ENCODE peak calls at places on chromosomes 11 and 22, in five cellular contexts. One of them, this sample, is unnamed.

GRCh38 chr11:17827006-17827405 is 92.4 kb downstream of the KCNC1 start:
- DNase-seq in AG08395: no peak
- DNase-seq in DMS79: peak
- DNase-seq in tibial artery: no peak
- DNase-seq in AG04450: no peak
- DNase-seq in this sample: no peak

GRCh38 chr11:47051217-47051616 is 114.7 kb downstream of the CSTPP1 start:
- DNase-seq in AG08395: no peak
- DNase-seq in DMS79: no peak
- DNase-seq in tibial artery: no peak
- DNase-seq in AG04450: no peak
- DNase-seq in this sample: no peak

GRCh38 chr11:133163463-133164419 is 368.6 kb downstream of the OPCML start:
- DNase-seq in AG08395: peak
- DNase-seq in DMS79: peak
- DNase-seq in tibial artery: no peak
- DNase-seq in AG04450: peak
- DNase-seq in this sample: peak

GRCh38 chr11:104572279-104572678 is 326.0 kb downstream of the CASP12 start:
- DNase-seq in AG08395: no peak
- DNase-seq in DMS79: no peak
- DNase-seq in tibial artery: no peak
- DNase-seq in AG04450: no peak
- DNase-seq in this sample: no peak

GRCh38 chr22:32409977-32410376 is 2.1 kb downstream of the RTCB start:
- DNase-seq in AG08395: no peak
- DNase-seq in DMS79: no peak
- DNase-seq in tibial artery: no peak
- DNase-seq in AG04450: no peak
- DNase-seq in this sample: no peak

GRCh38 chr22:31253949-31254348 is 38.3 kb downstream of the PIK3IP1 start:
- DNase-seq in AG08395: no peak
- DNase-seq in DMS79: no peak
- DNase-seq in tibial artery: no peak
- DNase-seq in AG04450: no peak
- DNase-seq in this sample: peak

GRCh38 chr11:9518835-9519234 is 54.6 kb upstream of the WEE1 start:
- DNase-seq in AG08395: no peak
- DNase-seq in DMS79: no peak
- DNase-seq in tibial artery: no peak
- DNase-seq in AG04450: no peak
- DNase-seq in this sample: no peak

GRCh38 chr11:116852261-116853125 is 15.1 kb upstream of the APOA1 start:
- DNase-seq in AG08395: peak
- DNase-seq in DMS79: no peak
- DNase-seq in tibial artery: peak
- DNase-seq in AG04450: no peak
- DNase-seq in this sample: no peak

GRCh38 chr11:123249354-123249753 is 54.3 kb upstream of the CLMP start:
- DNase-seq in AG08395: peak
- DNase-seq in DMS79: no peak
- DNase-seq in tibial artery: no peak
- DNase-seq in AG04450: no peak
- DNase-seq in this sample: no peak

GRCh38 chr22:19483481-19484244 is 3.9 kb downstream of the CDC45 start:
- DNase-seq in AG08395: no peak
- DNase-seq in DMS79: no peak
- DNase-seq in tibial artery: peak
- DNase-seq in AG04450: no peak
- DNase-seq in this sample: no peak

GRCh38 chr11:12110201-12110713 is at the start of gene MICAL2:
- DNase-seq in AG08395: peak
- DNase-seq in DMS79: peak
- DNase-seq in tibial artery: peak
- DNase-seq in AG04450: peak
- DNase-seq in this sample: peak

GRCh38 chr11:76337918-76338317 is 43.0 kb downstream of the THAP12 start:
- DNase-seq in AG08395: no peak
- DNase-seq in DMS79: no peak
- DNase-seq in tibial artery: no peak
- DNase-seq in AG04450: no peak
- DNase-seq in this sample: no peak

GRCh38 chr11:28673687-28674431 is 565.7 kb downstream of the METTL15 start:
- DNase-seq in AG08395: peak
- DNase-seq in DMS79: no peak
- DNase-seq in tibial artery: no peak
- DNase-seq in AG04450: no peak
- DNase-seq in this sample: no peak

GRCh38 chr11:65899356-65900124 is 648 bp downstream of the FOSL1 start:
- DNase-seq in AG08395: peak
- DNase-seq in DMS79: no peak
- DNase-seq in tibial artery: peak
- DNase-seq in AG04450: no peak
- DNase-seq in this sample: peak

GRCh38 chr11:112255075-112255739 is 5.5 kb downstream of the PLET1 start:
- DNase-seq in AG08395: peak
- DNase-seq in DMS79: no peak
- DNase-seq in tibial artery: no peak
- DNase-seq in AG04450: no peak
- DNase-seq in this sample: no peak

GRCh38 chr11:65225284-65226102 is 36.3 kb upstream of the POLA2 start:
- DNase-seq in AG08395: peak
- DNase-seq in DMS79: no peak
- DNase-seq in tibial artery: peak
- DNase-seq in AG04450: peak
- DNase-seq in this sample: peak

GRCh38 chr11:18046116-18046777 is at the start of gene TPH1:
- DNase-seq in AG08395: peak
- DNase-seq in DMS79: no peak
- DNase-seq in tibial artery: peak
- DNase-seq in AG04450: no peak
- DNase-seq in this sample: peak

GRCh38 chr11:115580927-115581680 is 76.9 kb upstream of the CADM1 start:
- DNase-seq in AG08395: no peak
- DNase-seq in DMS79: peak
- DNase-seq in tibial artery: no peak
- DNase-seq in AG04450: no peak
- DNase-seq in this sample: peak

GRCh38 chr11:86047275-86047991 is 21.5 kb downstream of the PICALM start:
- DNase-seq in AG08395: peak
- DNase-seq in DMS79: no peak
- DNase-seq in tibial artery: no peak
- DNase-seq in AG04450: no peak
- DNase-seq in this sample: no peak

GRCh38 chr11:73366265-73366610 is 10.0 kb upstream of the RELT start:
- DNase-seq in AG08395: no peak
- DNase-seq in DMS79: no peak
- DNase-seq in tibial artery: no peak
- DNase-seq in AG04450: no peak
- DNase-seq in this sample: no peak

GRCh38 chr22:28647216-28647615 is 32.4 kb downstream of the TTC28 start:
- DNase-seq in AG08395: no peak
- DNase-seq in DMS79: no peak
- DNase-seq in tibial artery: no peak
- DNase-seq in AG04450: no peak
- DNase-seq in this sample: no peak

GRCh38 chr11:66651011-66651410 is 12.5 kb downstream of the RBM4 start:
- DNase-seq in AG08395: no peak
- DNase-seq in DMS79: no peak
- DNase-seq in tibial artery: no peak
- DNase-seq in AG04450: no peak
- DNase-seq in this sample: no peak

GRCh38 chr11:47406896-47407745 is 1.3 kb upstream of the SLC39A13 start:
- DNase-seq in AG08395: no peak
- DNase-seq in DMS79: no peak
- DNase-seq in tibial artery: no peak
- DNase-seq in AG04450: no peak
- DNase-seq in this sample: peak

GRCh38 chr11:35043933-35044332 is 95.0 kb upstream of the CD44 start:
- DNase-seq in AG08395: no peak
- DNase-seq in DMS79: no peak
- DNase-seq in tibial artery: no peak
- DNase-seq in AG04450: no peak
- DNase-seq in this sample: no peak

GRCh38 chr22:30015229-30015797 is 65.0 kb upstream of the HORMAD2 start:
- DNase-seq in AG08395: peak
- DNase-seq in DMS79: no peak
- DNase-seq in tibial artery: no peak
- DNase-seq in AG04450: no peak
- DNase-seq in this sample: no peak

GRCh38 chr22:20407829-20408228 is 13.9 kb downstream of the ZNF74 start:
- DNase-seq in AG08395: no peak
- DNase-seq in DMS79: no peak
- DNase-seq in tibial artery: peak
- DNase-seq in AG04450: no peak
- DNase-seq in this sample: no peak

GRCh38 chr22:31272522-31273446 is 19.5 kb downstream of the PIK3IP1 start:
- DNase-seq in AG08395: peak
- DNase-seq in DMS79: no peak
- DNase-seq in tibial artery: peak
- DNase-seq in AG04450: peak
- DNase-seq in this sample: peak

GRCh38 chr11:69115586-69116560 is 39.9 kb upstream of the SMIM38 start:
- DNase-seq in AG08395: no peak
- DNase-seq in DMS79: no peak
- DNase-seq in tibial artery: peak
- DNase-seq in AG04450: no peak
- DNase-seq in this sample: no peak

GRCh38 chr11:84408946-84409411 is 1122.8 kb upstream of the CCDC90B start:
- DNase-seq in AG08395: peak
- DNase-seq in DMS79: no peak
- DNase-seq in tibial artery: no peak
- DNase-seq in AG04450: no peak
- DNase-seq in this sample: no peak

This sample was measured in Caco-2.